ENCODE peak calls at places on chromosomes 1 and 21, in seven cellular contexts. One of them, this sample, is unnamed.

GRCh38 chr1:9590201-9590600 is 1.5 kb downstream of the TMEM201 start:
- DNase-seq in heart right ventricle: no peak
- DNase-seq in CD8-positive, alpha-beta T cell: no peak
- DNase-seq in hepatocyte: no peak
- DNase-seq in HepG2: no peak
- DNase-seq in brain microvascular endothelial cell: no peak
- DNase-seq in stomach: no peak
- DNase-seq in this sample: no peak

GRCh38 chr1:236673284-236673919 is 12.9 kb upstream of the ACTN2 start:
- DNase-seq in heart right ventricle: no peak
- DNase-seq in CD8-positive, alpha-beta T cell: no peak
- DNase-seq in hepatocyte: no peak
- DNase-seq in HepG2: no peak
- DNase-seq in brain microvascular endothelial cell: peak
- DNase-seq in stomach: no peak
- DNase-seq in this sample: peak

GRCh38 chr1:29394521-29394921 is 158.2 kb downstream of the PTPRU start:
- DNase-seq in heart right ventricle: no peak
- DNase-seq in CD8-positive, alpha-beta T cell: no peak
- DNase-seq in hepatocyte: no peak
- DNase-seq in HepG2: no peak
- DNase-seq in brain microvascular endothelial cell: no peak
- DNase-seq in stomach: no peak
- DNase-seq in this sample: no peak

GRCh38 chr21:29080454-29080930 is 7.0 kb upstream of the CCT8 start:
- DNase-seq in heart right ventricle: no peak
- DNase-seq in CD8-positive, alpha-beta T cell: no peak
- DNase-seq in hepatocyte: no peak
- DNase-seq in HepG2: no peak
- DNase-seq in brain microvascular endothelial cell: no peak
- DNase-seq in stomach: no peak
- DNase-seq in this sample: no peak

GRCh38 chr21:45513003-45513706 is 29.1 kb downstream of the SLC19A1 start:
- DNase-seq in heart right ventricle: no peak
- DNase-seq in CD8-positive, alpha-beta T cell: no peak
- DNase-seq in hepatocyte: no peak
- DNase-seq in HepG2: no peak
- DNase-seq in brain microvascular endothelial cell: no peak
- DNase-seq in stomach: peak
- DNase-seq in this sample: no peak

GRCh38 chr1:22077728-22078127 is 25.2 kb downstream of the CDC42 start:
- DNase-seq in heart right ventricle: no peak
- DNase-seq in CD8-positive, alpha-beta T cell: no peak
- DNase-seq in hepatocyte: no peak
- DNase-seq in HepG2: no peak
- DNase-seq in brain microvascular endothelial cell: no peak
- DNase-seq in stomach: no peak
- DNase-seq in this sample: peak

GRCh38 chr1:22221233-22221780 is 78.4 kb upstream of the WNT4 start:
- DNase-seq in heart right ventricle: no peak
- DNase-seq in CD8-positive, alpha-beta T cell: no peak
- DNase-seq in hepatocyte: no peak
- DNase-seq in HepG2: no peak
- DNase-seq in brain microvascular endothelial cell: no peak
- DNase-seq in stomach: no peak
- DNase-seq in this sample: no peak

GRCh38 chr1:157040802-157041201 is 4.7 kb downstream of the ARHGEF11 start:
- DNase-seq in heart right ventricle: no peak
- DNase-seq in CD8-positive, alpha-beta T cell: no peak
- DNase-seq in hepatocyte: no peak
- DNase-seq in HepG2: no peak
- DNase-seq in brain microvascular endothelial cell: peak
- DNase-seq in stomach: no peak
- DNase-seq in this sample: peak

GRCh38 chr1:54728027-54728426 is 12.4 kb downstream of the TTC4 start:
- DNase-seq in heart right ventricle: no peak
- DNase-seq in CD8-positive, alpha-beta T cell: no peak
- DNase-seq in hepatocyte: no peak
- DNase-seq in HepG2: no peak
- DNase-seq in brain microvascular endothelial cell: no peak
- DNase-seq in stomach: no peak
- DNase-seq in this sample: no peak

GRCh38 chr1:19733615-19734014 is 66.1 kb downstream of the TMCO4 start:
- DNase-seq in heart right ventricle: no peak
- DNase-seq in CD8-positive, alpha-beta T cell: no peak
- DNase-seq in hepatocyte: no peak
- DNase-seq in HepG2: no peak
- DNase-seq in brain microvascular endothelial cell: no peak
- DNase-seq in stomach: no peak
- DNase-seq in this sample: no peak

GRCh38 chr1:161324020-161324419 is 9.8 kb downstream of the SDHC start:
- DNase-seq in heart right ventricle: no peak
- DNase-seq in CD8-positive, alpha-beta T cell: no peak
- DNase-seq in hepatocyte: no peak
- DNase-seq in HepG2: no peak
- DNase-seq in brain microvascular endothelial cell: no peak
- DNase-seq in stomach: no peak
- DNase-seq in this sample: no peak

GRCh38 chr1:119549719-119550141 is 42.7 kb downstream of the HSD3B1 start:
- DNase-seq in heart right ventricle: peak
- DNase-seq in CD8-positive, alpha-beta T cell: no peak
- DNase-seq in hepatocyte: peak
- DNase-seq in HepG2: peak
- DNase-seq in brain microvascular endothelial cell: peak
- DNase-seq in stomach: peak
- DNase-seq in this sample: peak

GRCh38 chr21:22476214-22476613 is 1478.0 kb downstream of the NCAM2 start:
- DNase-seq in heart right ventricle: no peak
- DNase-seq in CD8-positive, alpha-beta T cell: no peak
- DNase-seq in hepatocyte: no peak
- DNase-seq in HepG2: no peak
- DNase-seq in brain microvascular endothelial cell: no peak
- DNase-seq in stomach: no peak
- DNase-seq in this sample: no peak

GRCh38 chr1:77220687-77221463 is 1.6 kb upstream of the PIGK start:
- DNase-seq in heart right ventricle: no peak
- DNase-seq in CD8-positive, alpha-beta T cell: no peak
- DNase-seq in hepatocyte: no peak
- DNase-seq in HepG2: no peak
- DNase-seq in brain microvascular endothelial cell: peak
- DNase-seq in stomach: no peak
- DNase-seq in this sample: peak

GRCh38 chr1:54298284-54299033 is 98.5 kb downstream of the MRPL37 start:
- DNase-seq in heart right ventricle: no peak
- DNase-seq in CD8-positive, alpha-beta T cell: no peak
- DNase-seq in hepatocyte: no peak
- DNase-seq in HepG2: no peak
- DNase-seq in brain microvascular endothelial cell: peak
- DNase-seq in stomach: peak
- DNase-seq in this sample: no peak

GRCh38 chr1:234538062-234538731 is 59.2 kb upstream of the TARBP1 start:
- DNase-seq in heart right ventricle: no peak
- DNase-seq in CD8-positive, alpha-beta T cell: no peak
- DNase-seq in hepatocyte: peak
- DNase-seq in HepG2: peak
- DNase-seq in brain microvascular endothelial cell: no peak
- DNase-seq in stomach: no peak
- DNase-seq in this sample: no peak

GRCh38 chr21:45562401-45562800 is 20.2 kb upstream of the SLC19A1 start:
- DNase-seq in heart right ventricle: no peak
- DNase-seq in CD8-positive, alpha-beta T cell: no peak
- DNase-seq in hepatocyte: no peak
- DNase-seq in HepG2: no peak
- DNase-seq in brain microvascular endothelial cell: no peak
- DNase-seq in stomach: peak
- DNase-seq in this sample: peak

GRCh38 chr1:108183301-108183700 is 16.8 kb downstream of the SLC25A24 start:
- DNase-seq in heart right ventricle: no peak
- DNase-seq in CD8-positive, alpha-beta T cell: no peak
- DNase-seq in hepatocyte: no peak
- DNase-seq in HepG2: no peak
- DNase-seq in brain microvascular endothelial cell: no peak
- DNase-seq in stomach: no peak
- DNase-seq in this sample: no peak

GRCh38 chr21:19522384-19522783 is 1118.8 kb upstream of the TMPRSS15 start:
- DNase-seq in heart right ventricle: no peak
- DNase-seq in CD8-positive, alpha-beta T cell: no peak
- DNase-seq in hepatocyte: no peak
- DNase-seq in HepG2: no peak
- DNase-seq in brain microvascular endothelial cell: no peak
- DNase-seq in stomach: no peak
- DNase-seq in this sample: no peak

GRCh38 chr1:166900987-166901386 is 24.9 kb upstream of the TADA1 start:
- DNase-seq in heart right ventricle: no peak
- DNase-seq in CD8-positive, alpha-beta T cell: no peak
- DNase-seq in hepatocyte: no peak
- DNase-seq in HepG2: no peak
- DNase-seq in brain microvascular endothelial cell: no peak
- DNase-seq in stomach: no peak
- DNase-seq in this sample: no peak

GRCh38 chr1:220487297-220487820 is 40.6 kb upstream of the MARK1 start:
- DNase-seq in heart right ventricle: no peak
- DNase-seq in CD8-positive, alpha-beta T cell: no peak
- DNase-seq in hepatocyte: peak
- DNase-seq in HepG2: no peak
- DNase-seq in brain microvascular endothelial cell: peak
- DNase-seq in stomach: no peak
- DNase-seq in this sample: peak

GRCh38 chr1:164982545-164982944 is 374.0 kb downstream of the LMX1A start:
- DNase-seq in heart right ventricle: no peak
- DNase-seq in CD8-positive, alpha-beta T cell: no peak
- DNase-seq in hepatocyte: no peak
- DNase-seq in HepG2: no peak
- DNase-seq in brain microvascular endothelial cell: no peak
- DNase-seq in stomach: no peak
- DNase-seq in this sample: no peak

DNA sequence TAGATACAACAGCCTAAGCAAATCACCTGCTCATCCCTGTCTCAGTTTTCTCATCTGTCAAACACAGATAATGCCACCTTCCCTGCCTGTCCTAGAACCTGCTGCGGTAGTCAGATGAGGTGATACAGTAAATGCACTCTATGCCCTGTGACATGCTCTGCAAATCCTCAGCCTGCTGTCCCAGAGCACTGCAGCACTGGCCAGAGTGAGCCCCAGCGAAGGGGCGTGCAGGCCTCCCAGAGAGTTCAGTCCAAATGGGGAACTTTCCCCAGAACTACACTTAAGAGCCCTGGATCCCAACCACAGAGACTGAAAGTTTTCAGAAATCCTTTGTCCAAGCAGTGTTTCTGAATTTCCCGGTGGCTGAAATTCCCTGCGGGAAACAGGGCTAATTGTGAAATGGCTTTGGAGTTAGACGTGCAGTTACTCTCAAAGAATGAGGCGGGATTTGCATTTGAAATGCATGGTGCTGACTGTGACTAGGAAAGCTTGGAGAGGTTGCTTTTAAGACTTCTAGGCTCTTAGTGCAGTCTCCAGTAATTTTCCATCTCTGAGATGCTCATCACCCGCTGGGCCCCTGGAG is 206.5 kb upstream of the AJAP1 start:
- DNase-seq in heart right ventricle: no peak
- DNase-seq in CD8-positive, alpha-beta T cell: no peak
- DNase-seq in hepatocyte: no peak
- DNase-seq in HepG2: no peak
- DNase-seq in brain microvascular endothelial cell: no peak
- DNase-seq in stomach: no peak
- DNase-seq in this sample: no peak
- H3K4me3 ChIP-seq in heart right ventricle: no peak
- H3K4me3 ChIP-seq in CD8-positive, alpha-beta T cell: no peak
- H3K4me3 ChIP-seq in hepatocyte: no peak
- H3K4me3 ChIP-seq in HepG2: no peak
- H3K4me3 ChIP-seq in brain microvascular endothelial cell: no peak
- H3K4me3 ChIP-seq in stomach: no peak
- H3K4me3 ChIP-seq in this sample: no peak

GRCh38 chr1:86515597-86515996 is 31.3 kb upstream of the CLCA4 start:
- DNase-seq in heart right ventricle: no peak
- DNase-seq in CD8-positive, alpha-beta T cell: no peak
- DNase-seq in hepatocyte: no peak
- DNase-seq in HepG2: peak
- DNase-seq in brain microvascular endothelial cell: no peak
- DNase-seq in stomach: no peak
- DNase-seq in this sample: peak
- TF ChIP-seq CTCF in heart right ventricle: peak
- TF ChIP-seq CTCF in CD8-positive, alpha-beta T cell: no peak
- TF ChIP-seq CTCF in hepatocyte: peak
- TF ChIP-seq CTCF in HepG2: peak
- TF ChIP-seq CTCF in brain microvascular endothelial cell: peak
- TF ChIP-seq CTCF in stomach: no peak
- TF ChIP-seq CTCF in this sample: peak

GRCh38 chr1:200619894-200620272 is 668 bp downstream of the KIF14 start:
- DNase-seq in heart right ventricle: no peak
- DNase-seq in CD8-positive, alpha-beta T cell: no peak
- DNase-seq in hepatocyte: no peak
- DNase-seq in HepG2: no peak
- DNase-seq in brain microvascular endothelial cell: no peak
- DNase-seq in stomach: no peak
- DNase-seq in this sample: no peak
- H3K4me3 ChIP-seq in heart right ventricle: peak
- H3K4me3 ChIP-seq in CD8-positive, alpha-beta T cell: peak
- H3K4me3 ChIP-seq in hepatocyte: peak
- H3K4me3 ChIP-seq in HepG2: peak
- H3K4me3 ChIP-seq in brain microvascular endothelial cell: peak
- H3K4me3 ChIP-seq in stomach: peak
- H3K4me3 ChIP-seq in this sample: peak

DNA sequence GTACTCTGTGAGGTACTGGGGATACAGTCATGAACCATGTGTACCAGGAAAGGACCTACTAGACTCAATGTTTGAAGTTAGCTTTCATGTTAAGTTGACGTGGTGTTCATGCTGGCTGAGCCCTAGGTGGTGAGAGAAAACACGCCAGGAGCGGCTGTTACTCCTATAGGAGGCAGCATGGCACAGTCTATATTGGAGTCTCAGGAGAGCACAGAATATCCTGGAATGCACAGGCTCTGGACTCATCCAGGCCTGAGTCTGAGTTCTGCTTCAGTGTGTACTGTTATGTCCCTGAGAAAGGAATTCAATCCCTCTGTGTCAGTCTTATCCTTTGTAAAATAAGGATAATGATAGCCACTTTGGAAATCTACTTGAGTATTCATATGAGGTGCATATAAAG is 41.2 kb downstream of the DPT start:
- DNase-seq in heart right ventricle: no peak
- DNase-seq in CD8-positive, alpha-beta T cell: no peak
- DNase-seq in hepatocyte: peak
- DNase-seq in HepG2: peak
- DNase-seq in brain microvascular endothelial cell: no peak
- DNase-seq in stomach: no peak
- DNase-seq in this sample: no peak
- TF ChIP-seq CTCF in heart right ventricle: no peak
- TF ChIP-seq CTCF in CD8-positive, alpha-beta T cell: no peak
- TF ChIP-seq CTCF in hepatocyte: peak
- TF ChIP-seq CTCF in HepG2: peak
- TF ChIP-seq CTCF in brain microvascular endothelial cell: peak
- TF ChIP-seq CTCF in stomach: no peak
- TF ChIP-seq CTCF in this sample: no peak

DNA sequence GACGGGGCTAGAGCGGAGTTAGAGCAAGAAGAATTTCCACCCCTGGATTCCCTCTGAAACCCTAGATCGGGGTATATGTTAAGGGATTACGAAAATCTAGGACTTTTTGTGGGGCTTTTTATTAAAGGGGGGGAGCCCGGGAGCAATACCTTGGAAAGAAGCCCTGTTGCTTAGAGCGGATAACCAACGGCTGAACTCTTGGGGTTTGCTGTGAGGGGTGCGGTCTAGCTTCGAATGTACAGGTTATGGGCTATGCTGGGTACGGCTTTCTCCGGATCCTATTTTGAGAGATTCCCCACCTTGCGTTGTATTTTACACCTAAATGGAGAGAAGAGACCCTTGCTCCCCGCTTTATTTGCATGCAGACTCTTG is 633 bp downstream of the DYRK3 start:
- DNase-seq in heart right ventricle: no peak
- DNase-seq in CD8-positive, alpha-beta T cell: no peak
- DNase-seq in hepatocyte: no peak
- DNase-seq in HepG2: no peak
- DNase-seq in brain microvascular endothelial cell: no peak
- DNase-seq in stomach: no peak
- DNase-seq in this sample: peak
- H3K4me3 ChIP-seq in heart right ventricle: peak
- H3K4me3 ChIP-seq in CD8-positive, alpha-beta T cell: peak
- H3K4me3 ChIP-seq in hepatocyte: peak
- H3K4me3 ChIP-seq in HepG2: peak
- H3K4me3 ChIP-seq in brain microvascular endothelial cell: peak
- H3K4me3 ChIP-seq in stomach: peak
- H3K4me3 ChIP-seq in this sample: peak

This sample was measured in cardiac fibroblast.